ENCODE peak calls at places on chromosome 18, in eight cellular contexts. One of them, this sample, is unnamed.

GRCh38 chr18:76487076-76487475 is 8.0 kb downstream of the ZNF516 start:
- DNase-seq in HL-60: no peak
- DNase-seq in astrocyte of the spinal cord: no peak
- DNase-seq in mesothelial cell of epicardium: no peak
- DNase-seq in ovary: no peak
- DNase-seq in A549: no peak
- DNase-seq in fibroblast of lung: peak
- DNase-seq in dorsolateral prefrontal cortex: no peak
- DNase-seq in this sample: no peak

GRCh38 chr18:42108071-42108470 is 153.0 kb downstream of the PIK3C3 start:
- DNase-seq in HL-60: no peak
- DNase-seq in astrocyte of the spinal cord: no peak
- DNase-seq in mesothelial cell of epicardium: no peak
- DNase-seq in ovary: no peak
- DNase-seq in A549: no peak
- DNase-seq in fibroblast of lung: no peak
- DNase-seq in dorsolateral prefrontal cortex: no peak
- DNase-seq in this sample: no peak

GRCh38 chr18:6355789-6356589 is 58.7 kb downstream of the L3MBTL4 start:
- DNase-seq in HL-60: no peak
- DNase-seq in astrocyte of the spinal cord: peak
- DNase-seq in mesothelial cell of epicardium: no peak
- DNase-seq in ovary: no peak
- DNase-seq in A549: peak
- DNase-seq in fibroblast of lung: peak
- DNase-seq in dorsolateral prefrontal cortex: no peak
- DNase-seq in this sample: no peak

GRCh38 chr18:499351-500229 is 911 bp downstream of the COLEC12 start:
- DNase-seq in HL-60: no peak
- DNase-seq in astrocyte of the spinal cord: peak
- DNase-seq in mesothelial cell of epicardium: peak
- DNase-seq in ovary: peak
- DNase-seq in A549: peak
- DNase-seq in fibroblast of lung: peak
- DNase-seq in dorsolateral prefrontal cortex: no peak
- DNase-seq in this sample: no peak

GRCh38 chr18:9850297-9850696 is 35.5 kb upstream of the TXNDC2 start:
- DNase-seq in HL-60: no peak
- DNase-seq in astrocyte of the spinal cord: no peak
- DNase-seq in mesothelial cell of epicardium: no peak
- DNase-seq in ovary: no peak
- DNase-seq in A549: no peak
- DNase-seq in fibroblast of lung: no peak
- DNase-seq in dorsolateral prefrontal cortex: no peak
- DNase-seq in this sample: no peak

GRCh38 chr18:57439617-57439975 is 4.4 kb downstream of the ONECUT2 start:
- DNase-seq in HL-60: no peak
- DNase-seq in astrocyte of the spinal cord: no peak
- DNase-seq in mesothelial cell of epicardium: no peak
- DNase-seq in ovary: no peak
- DNase-seq in A549: no peak
- DNase-seq in fibroblast of lung: no peak
- DNase-seq in dorsolateral prefrontal cortex: no peak
- DNase-seq in this sample: peak

GRCh38 chr18:25921677-25922421 is 168.6 kb downstream of the SS18 start:
- DNase-seq in HL-60: peak
- DNase-seq in astrocyte of the spinal cord: no peak
- DNase-seq in mesothelial cell of epicardium: no peak
- DNase-seq in ovary: no peak
- DNase-seq in A549: peak
- DNase-seq in fibroblast of lung: peak
- DNase-seq in dorsolateral prefrontal cortex: no peak
- DNase-seq in this sample: peak

GRCh38 chr18:28974504-28974903 is 797.6 kb upstream of the CDH2 start:
- DNase-seq in HL-60: no peak
- DNase-seq in astrocyte of the spinal cord: no peak
- DNase-seq in mesothelial cell of epicardium: no peak
- DNase-seq in ovary: no peak
- DNase-seq in A549: no peak
- DNase-seq in fibroblast of lung: no peak
- DNase-seq in dorsolateral prefrontal cortex: no peak
- DNase-seq in this sample: no peak

GRCh38 chr18:1408331-1408835 is 503.7 kb downstream of the ADCYAP1 start:
- DNase-seq in HL-60: no peak
- DNase-seq in astrocyte of the spinal cord: no peak
- DNase-seq in mesothelial cell of epicardium: no peak
- DNase-seq in ovary: no peak
- DNase-seq in A549: no peak
- DNase-seq in fibroblast of lung: no peak
- DNase-seq in dorsolateral prefrontal cortex: no peak
- DNase-seq in this sample: no peak

GRCh38 chr18:5630766-5631413 is 87.1 kb upstream of the EPB41L3 start:
- DNase-seq in HL-60: no peak
- DNase-seq in astrocyte of the spinal cord: no peak
- DNase-seq in mesothelial cell of epicardium: no peak
- DNase-seq in ovary: peak
- DNase-seq in A549: no peak
- DNase-seq in fibroblast of lung: peak
- DNase-seq in dorsolateral prefrontal cortex: no peak
- DNase-seq in this sample: no peak

GRCh38 chr18:3530807-3531206 is 80.8 kb downstream of the TGIF1 start:
- DNase-seq in HL-60: no peak
- DNase-seq in astrocyte of the spinal cord: no peak
- DNase-seq in mesothelial cell of epicardium: no peak
- DNase-seq in ovary: no peak
- DNase-seq in A549: no peak
- DNase-seq in fibroblast of lung: no peak
- DNase-seq in dorsolateral prefrontal cortex: no peak
- DNase-seq in this sample: no peak

GRCh38 chr18:9951022-9951859 is 37.4 kb downstream of the VAPA start:
- DNase-seq in HL-60: peak
- DNase-seq in astrocyte of the spinal cord: peak
- DNase-seq in mesothelial cell of epicardium: no peak
- DNase-seq in ovary: no peak
- DNase-seq in A549: peak
- DNase-seq in fibroblast of lung: peak
- DNase-seq in dorsolateral prefrontal cortex: no peak
- DNase-seq in this sample: no peak

GRCh38 chr18:4074647-4075046 is 380.5 kb downstream of the DLGAP1 start:
- DNase-seq in HL-60: no peak
- DNase-seq in astrocyte of the spinal cord: no peak
- DNase-seq in mesothelial cell of epicardium: no peak
- DNase-seq in ovary: no peak
- DNase-seq in A549: no peak
- DNase-seq in fibroblast of lung: peak
- DNase-seq in dorsolateral prefrontal cortex: no peak
- DNase-seq in this sample: no peak

GRCh38 chr18:47284691-47285370 is 33.4 kb upstream of the SKOR2 start:
- DNase-seq in HL-60: no peak
- DNase-seq in astrocyte of the spinal cord: no peak
- DNase-seq in mesothelial cell of epicardium: no peak
- DNase-seq in ovary: no peak
- DNase-seq in A549: no peak
- DNase-seq in fibroblast of lung: no peak
- DNase-seq in dorsolateral prefrontal cortex: no peak
- DNase-seq in this sample: no peak

GRCh38 chr18:74194691-74195090 is 46.4 kb downstream of the TIMM21 start:
- DNase-seq in HL-60: no peak
- DNase-seq in astrocyte of the spinal cord: no peak
- DNase-seq in mesothelial cell of epicardium: no peak
- DNase-seq in ovary: no peak
- DNase-seq in A549: no peak
- DNase-seq in fibroblast of lung: no peak
- DNase-seq in dorsolateral prefrontal cortex: no peak
- DNase-seq in this sample: no peak

GRCh38 chr18:56003009-56003408 is 415.0 kb upstream of the TCF4 start:
- DNase-seq in HL-60: no peak
- DNase-seq in astrocyte of the spinal cord: no peak
- DNase-seq in mesothelial cell of epicardium: no peak
- DNase-seq in ovary: no peak
- DNase-seq in A549: no peak
- DNase-seq in fibroblast of lung: no peak
- DNase-seq in dorsolateral prefrontal cortex: no peak
- DNase-seq in this sample: no peak

GRCh38 chr18:77070627-77071026 is 62.0 kb downstream of the MBP start:
- DNase-seq in HL-60: no peak
- DNase-seq in astrocyte of the spinal cord: no peak
- DNase-seq in mesothelial cell of epicardium: no peak
- DNase-seq in ovary: no peak
- DNase-seq in A549: no peak
- DNase-seq in fibroblast of lung: no peak
- DNase-seq in dorsolateral prefrontal cortex: no peak
- DNase-seq in this sample: no peak

GRCh38 chr18:3664563-3665178 is 214.7 kb downstream of the TGIF1 start:
- DNase-seq in HL-60: peak
- DNase-seq in astrocyte of the spinal cord: peak
- DNase-seq in mesothelial cell of epicardium: no peak
- DNase-seq in ovary: no peak
- DNase-seq in A549: peak
- DNase-seq in fibroblast of lung: no peak
- DNase-seq in dorsolateral prefrontal cortex: no peak
- DNase-seq in this sample: no peak

GRCh38 chr18:63073481-63073880 is 246.1 kb downstream of the BCL2 start:
- DNase-seq in HL-60: peak
- DNase-seq in astrocyte of the spinal cord: no peak
- DNase-seq in mesothelial cell of epicardium: no peak
- DNase-seq in ovary: no peak
- DNase-seq in A549: peak
- DNase-seq in fibroblast of lung: no peak
- DNase-seq in dorsolateral prefrontal cortex: no peak
- DNase-seq in this sample: no peak
- TF ChIP-seq CTCF in HL-60: peak
- TF ChIP-seq CTCF in astrocyte of the spinal cord: no peak
- TF ChIP-seq CTCF in mesothelial cell of epicardium: no peak
- TF ChIP-seq CTCF in ovary: no peak
- TF ChIP-seq CTCF in A549: no peak
- TF ChIP-seq CTCF in fibroblast of lung: no peak
- TF ChIP-seq CTCF in dorsolateral prefrontal cortex: no peak
- TF ChIP-seq CTCF in this sample: no peak

DNA sequence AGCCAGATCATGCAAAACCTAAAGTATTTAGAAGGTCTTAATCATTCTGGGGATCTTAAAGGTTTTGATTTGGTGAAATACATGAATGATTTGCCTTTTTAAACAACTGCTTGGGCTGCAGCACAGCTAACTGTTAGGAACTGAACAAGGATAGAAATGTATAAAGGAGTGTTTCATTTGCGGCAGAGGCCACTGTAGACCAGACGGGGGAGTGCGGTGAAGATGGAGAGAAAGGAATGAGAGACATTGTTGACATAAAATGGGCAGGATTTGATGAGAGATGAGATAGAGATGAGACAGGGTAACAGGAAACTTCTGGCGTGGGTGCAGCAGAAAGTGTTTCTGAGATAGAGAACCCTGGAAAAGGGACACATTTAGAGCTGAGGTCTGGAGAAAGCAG is 308.1 kb downstream of the TMX3 start:
- DNase-seq in HL-60: no peak
- DNase-seq in astrocyte of the spinal cord: no peak
- DNase-seq in mesothelial cell of epicardium: no peak
- DNase-seq in ovary: no peak
- DNase-seq in A549: no peak
- DNase-seq in fibroblast of lung: no peak
- DNase-seq in dorsolateral prefrontal cortex: no peak
- DNase-seq in this sample: no peak
- TF ChIP-seq CTCF in HL-60: no peak
- TF ChIP-seq CTCF in astrocyte of the spinal cord: no peak
- TF ChIP-seq CTCF in mesothelial cell of epicardium: no peak
- TF ChIP-seq CTCF in ovary: no peak
- TF ChIP-seq CTCF in A549: no peak
- TF ChIP-seq CTCF in fibroblast of lung: peak
- TF ChIP-seq CTCF in dorsolateral prefrontal cortex: no peak
- TF ChIP-seq CTCF in this sample: no peak

DNA sequence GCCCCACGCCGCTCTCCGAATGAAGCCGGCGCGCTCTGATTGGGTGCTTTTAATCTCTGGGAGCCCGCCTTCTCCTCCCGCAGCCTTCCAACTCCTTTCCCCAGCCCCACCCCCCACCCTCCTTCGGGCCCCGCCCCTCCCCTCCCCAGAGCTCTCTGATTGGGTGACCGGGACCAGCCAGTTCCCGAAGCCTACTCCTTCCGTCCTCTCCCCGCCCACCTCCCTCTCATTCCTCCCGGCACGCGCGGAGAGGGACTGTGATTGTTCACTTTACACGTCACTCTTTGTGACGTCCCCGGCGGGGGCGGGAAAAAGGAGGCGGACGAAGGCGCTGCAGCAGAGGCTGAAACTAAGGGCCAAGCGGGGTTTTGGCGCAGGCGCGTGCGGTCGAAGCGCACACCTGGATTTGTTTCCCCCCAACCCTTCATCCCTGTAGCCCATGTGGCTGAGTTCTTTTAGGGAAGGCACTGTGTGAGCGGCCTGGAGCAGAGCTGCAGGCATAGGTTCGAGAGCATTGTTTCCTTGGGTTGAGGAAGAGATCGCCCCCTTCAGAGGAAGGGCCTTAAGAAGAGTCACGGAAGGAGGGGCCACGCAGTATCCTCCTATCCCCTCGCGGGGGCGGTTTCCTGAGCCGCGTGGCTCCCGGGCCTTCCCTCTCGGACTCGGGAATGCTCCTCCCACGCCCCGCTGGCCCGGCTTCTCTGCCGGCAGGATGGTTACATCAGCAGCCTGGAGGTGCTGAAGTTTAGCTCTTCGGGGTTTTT is at the start of gene MEX3C:
- DNase-seq in HL-60: peak
- DNase-seq in astrocyte of the spinal cord: peak
- DNase-seq in mesothelial cell of epicardium: peak
- DNase-seq in ovary: peak
- DNase-seq in A549: peak
- DNase-seq in fibroblast of lung: peak
- DNase-seq in dorsolateral prefrontal cortex: peak
- DNase-seq in this sample: peak
- TF ChIP-seq CTCF in HL-60: no peak
- TF ChIP-seq CTCF in astrocyte of the spinal cord: peak
- TF ChIP-seq CTCF in mesothelial cell of epicardium: no peak
- TF ChIP-seq CTCF in ovary: peak
- TF ChIP-seq CTCF in A549: no peak
- TF ChIP-seq CTCF in fibroblast of lung: peak
- TF ChIP-seq CTCF in dorsolateral prefrontal cortex: peak
- TF ChIP-seq CTCF in this sample: no peak

DNA sequence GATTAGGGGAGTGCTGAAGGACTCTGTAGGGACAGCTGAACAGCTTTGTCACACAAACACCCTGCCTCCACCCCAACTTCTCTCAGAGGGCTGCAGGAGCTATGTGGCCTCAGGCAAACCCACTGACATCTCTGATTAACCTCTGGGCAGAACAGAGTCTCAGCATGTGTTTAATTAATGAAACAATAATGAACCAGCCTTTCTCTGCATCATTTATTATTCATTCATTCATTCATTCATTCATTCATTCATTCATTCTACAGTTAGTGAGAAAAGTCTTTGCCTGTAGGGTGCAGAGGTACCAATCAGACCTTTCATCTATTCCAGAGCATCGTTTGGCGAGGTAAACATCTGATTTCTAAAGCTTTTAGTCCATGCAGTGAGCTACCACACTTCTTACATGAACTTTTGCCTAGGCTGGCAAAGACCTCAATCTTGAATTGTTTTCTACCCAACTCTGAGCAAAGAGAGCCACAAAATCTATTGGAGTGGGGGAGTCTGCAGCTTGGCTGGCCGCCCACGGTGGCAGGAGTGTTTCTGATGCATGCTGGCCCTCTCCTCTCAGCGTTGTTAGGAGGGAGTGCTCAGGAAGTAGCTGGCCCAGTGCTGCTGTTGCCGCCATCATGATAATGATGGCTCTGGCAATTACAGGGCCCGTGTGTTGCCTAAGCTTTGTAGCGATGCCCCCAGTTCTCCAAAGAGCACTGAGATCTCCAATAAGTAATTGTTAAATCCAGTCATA is 198.9 kb downstream of the SMAD7 start:
- DNase-seq in HL-60: no peak
- DNase-seq in astrocyte of the spinal cord: no peak
- DNase-seq in mesothelial cell of epicardium: no peak
- DNase-seq in ovary: no peak
- DNase-seq in A549: no peak
- DNase-seq in fibroblast of lung: no peak
- DNase-seq in dorsolateral prefrontal cortex: no peak
- DNase-seq in this sample: no peak
- TF ChIP-seq CTCF in HL-60: no peak
- TF ChIP-seq CTCF in astrocyte of the spinal cord: no peak
- TF ChIP-seq CTCF in mesothelial cell of epicardium: no peak
- TF ChIP-seq CTCF in ovary: no peak
- TF ChIP-seq CTCF in A549: no peak
- TF ChIP-seq CTCF in fibroblast of lung: no peak
- TF ChIP-seq CTCF in dorsolateral prefrontal cortex: no peak
- TF ChIP-seq CTCF in this sample: no peak

This sample was measured in pancreas.